ENCODE peak calls at places on chromosomes 6 and 20, in ten cellular contexts. X, M, O, S, Y, B, G, I, V and Z are unnamed samples.

GRCh38 chr20:35578469-35578868 is 36.6 kb downstream of the ERGIC3 start:
- DNase-seq in X (no peak), M (no peak), O (no peak), S (no peak), Y (no peak), B (no peak), G (no peak), I (peak), V (no peak), Z (no peak)

GRCh38 chr20:15359056-15359455 is 1021.6 kb upstream of the FLRT3 start:
- DNase-seq in X (no peak), M (no peak), O (no peak), S (no peak), Y (no peak), B (no peak), G (peak), I (no peak), V (no peak), Z (no peak)

GRCh38 chr20:32977281-32978008 is 26.8 kb downstream of the SUN5 start:
- DNase-seq in X (no peak), M (no peak), O (no peak), S (no peak), Y (no peak), B (no peak), G (no peak), I (no peak), V (peak), Z (peak)

GRCh38 chr20:61581825-61582188 is 329.7 kb downstream of the CDH4 start:
- DNase-seq in X (no peak), M (no peak), O (no peak), S (no peak), Y (no peak), B (no peak), G (no peak), I (no peak), V (peak), Z (no peak)

GRCh38 chr6:90175627-90176538 is 120.8 kb downstream of the BACH2 start:
- DNase-seq in X (peak), M (no peak), O (no peak), S (no peak), Y (no peak), B (no peak), G (no peak), I (no peak), V (no peak), Z (peak)

GRCh38 chr6:101001012-101001411 is 119.9 kb upstream of the ASCC3 start:
- DNase-seq in X (no peak), M (no peak), O (no peak), S (no peak), Y (no peak), B (no peak), G (no peak), I (no peak), V (no peak), Z (no peak)

GRCh38 chr6:157867155-157867559 is 44.1 kb downstream of the SNX9 start:
- DNase-seq in X (no peak), M (peak), O (no peak), S (no peak), Y (no peak), B (no peak), G (no peak), I (no peak), V (no peak), Z (no peak)

GRCh38 chr20:33433465-33433864 is 10.1 kb downstream of the SNTA1 start:
- DNase-seq in X (no peak), M (no peak), O (no peak), S (no peak), Y (no peak), B (no peak), G (no peak), I (peak), V (no peak), Z (peak)

GRCh38 chr6:170046786-170047626 is 243.9 kb downstream of the DLL1 start:
- DNase-seq in X (no peak), M (peak), O (no peak), S (no peak), Y (no peak), B (no peak), G (no peak), I (peak), V (no peak), Z (peak)

GRCh38 chr20:33423141-33423834 is 20.3 kb downstream of the SNTA1 start:
- DNase-seq in X (no peak), M (no peak), O (no peak), S (no peak), Y (no peak), B (peak), G (no peak), I (peak), V (no peak), Z (peak)

GRCh38 chr6:33616913-33617312 is 4.2 kb upstream of the ITPR3 start:
- DNase-seq in X (no peak), M (no peak), O (no peak), S (no peak), Y (no peak), B (no peak), G (no peak), I (no peak), V (no peak), Z (no peak)

GRCh38 chr6:165805067-165805525 is 142.1 kb upstream of the PDE10A start:
- DNase-seq in X (no peak), M (no peak), O (no peak), S (no peak), Y (no peak), B (no peak), G (no peak), I (no peak), V (peak), Z (no peak)